ENCODE peak calls at places on chromosomes 4 and X, in ten cellular contexts. One of them, this sample, is unnamed.

GRCh38 chrX:49001521-49002090 is 458 bp downstream of the GRIPAP1 start:
- DNase-seq in nephron progenitor cell: peak; percentile 11
- DNase-seq in hepatocyte: peak; percentile 20
- DNase-seq in D721Med: peak; percentile 39
- DNase-seq in upper lobe of left lung: peak; percentile 32
- DNase-seq in glutamatergic neuron: peak; percentile 29
- DNase-seq in lung: peak; percentile 29
- DNase-seq in lower lobe of right lung: peak; percentile 43
- DNase-seq in uterus: peak; percentile 19
- DNase-seq in GM12865: peak; percentile 70
- DNase-seq in this sample: peak; percentile 76

GRCh38 chr4:176735300-176735699 is 57.4 kb downstream of the VEGFC start:
- DNase-seq in D721Med: no peak
- DNase-seq in lower lobe of right lung: no peak
- DNase-seq in glutamatergic neuron: no peak
- DNase-seq in upper lobe of left lung: no peak
- DNase-seq in uterus: no peak
- DNase-seq in hepatocyte: no peak
- DNase-seq in nephron progenitor cell: no peak
- DNase-seq in lung: no peak
- DNase-seq in GM12865: no peak
- DNase-seq in this sample: no peak

GRCh38 chr4:42732776-42733175 is 75.9 kb upstream of the ATP8A1 start:
- DNase-seq in GM12865: peak; percentile 46
- DNase-seq in hepatocyte: no peak
- DNase-seq in D721Med: no peak
- DNase-seq in upper lobe of left lung: no peak
- DNase-seq in nephron progenitor cell: no peak
- DNase-seq in glutamatergic neuron: no peak
- DNase-seq in lung: no peak
- DNase-seq in uterus: no peak
- DNase-seq in lower lobe of right lung: no peak
- DNase-seq in this sample: no peak

GRCh38 chr4:97144199-97144598 is 999.1 kb downstream of the STPG2 start:
- DNase-seq in glutamatergic neuron: no peak
- DNase-seq in D721Med: no peak
- DNase-seq in GM12865: no peak
- DNase-seq in lower lobe of right lung: no peak
- DNase-seq in lung: no peak
- DNase-seq in upper lobe of left lung: no peak
- DNase-seq in hepatocyte: no peak
- DNase-seq in uterus: no peak
- DNase-seq in nephron progenitor cell: no peak
- DNase-seq in this sample: no peak

GRCh38 chrX:107736781-107737531 is 38.6 kb downstream of the TSC22D3 start:
- DNase-seq in upper lobe of left lung: no peak
- DNase-seq in hepatocyte: no peak
- DNase-seq in lung: no peak
- DNase-seq in nephron progenitor cell: no peak
- DNase-seq in D721Med: no peak
- DNase-seq in lower lobe of right lung: no peak
- DNase-seq in uterus: no peak
- DNase-seq in GM12865: no peak
- DNase-seq in glutamatergic neuron: no peak
- DNase-seq in this sample: no peak

GRCh38 chr4:18444286-18444685 is 422.7 kb upstream of the LCORL start:
- DNase-seq in D721Med: no peak
- DNase-seq in glutamatergic neuron: no peak
- DNase-seq in lung: no peak
- DNase-seq in upper lobe of left lung: no peak
- DNase-seq in lower lobe of right lung: no peak
- DNase-seq in nephron progenitor cell: no peak
- DNase-seq in hepatocyte: peak; percentile 12
- DNase-seq in GM12865: no peak
- DNase-seq in uterus: no peak
- DNase-seq in this sample: no peak

GRCh38 chr4:34676390-34676789 is 1567.9 kb downstream of the ARAP2 start:
- DNase-seq in GM12865: no peak
- DNase-seq in lower lobe of right lung: no peak
- DNase-seq in hepatocyte: no peak
- DNase-seq in uterus: no peak
- DNase-seq in upper lobe of left lung: no peak
- DNase-seq in glutamatergic neuron: no peak
- DNase-seq in nephron progenitor cell: no peak
- DNase-seq in lung: no peak
- DNase-seq in D721Med: no peak
- DNase-seq in this sample: no peak

GRCh38 chr4:140374130-140374477 is 658 bp downstream of the SCOC start:
- DNase-seq in lower lobe of right lung: no peak
- DNase-seq in upper lobe of left lung: no peak
- DNase-seq in nephron progenitor cell: no peak
- DNase-seq in GM12865: peak; percentile 3
- DNase-seq in D721Med: no peak
- DNase-seq in lung: no peak
- DNase-seq in glutamatergic neuron: no peak
- DNase-seq in hepatocyte: no peak
- DNase-seq in uterus: no peak
- DNase-seq in this sample: no peak

GRCh38 chr4:788636-789297 is 37.2 kb downstream of the CPLX1 start:
- DNase-seq in lung: no peak
- DNase-seq in GM12865: no peak
- DNase-seq in hepatocyte: no peak
- DNase-seq in nephron progenitor cell: no peak
- DNase-seq in uterus: no peak
- DNase-seq in lower lobe of right lung: peak; percentile 44
- DNase-seq in upper lobe of left lung: no peak
- DNase-seq in glutamatergic neuron: no peak
- DNase-seq in D721Med: no peak
- DNase-seq in this sample: no peak

GRCh38 chr4:184163813-184164212 is 53.9 kb downstream of the ENPP6 start:
- DNase-seq in lung: peak; percentile 57
- DNase-seq in nephron progenitor cell: peak; percentile 72
- DNase-seq in upper lobe of left lung: peak; percentile 79
- DNase-seq in uterus: no peak
- DNase-seq in GM12865: peak; percentile 36
- DNase-seq in D721Med: peak; percentile 36
- DNase-seq in hepatocyte: peak; percentile 84
- DNase-seq in glutamatergic neuron: peak; percentile 87
- DNase-seq in lower lobe of right lung: peak; percentile 73
- DNase-seq in this sample: peak; percentile 52

GRCh38 chr4:19739101-19739651 is 512.5 kb upstream of the SLIT2 start:
- DNase-seq in glutamatergic neuron: no peak
- DNase-seq in GM12865: no peak
- DNase-seq in upper lobe of left lung: peak; percentile 24
- DNase-seq in nephron progenitor cell: peak; percentile 5
- DNase-seq in D721Med: no peak
- DNase-seq in uterus: no peak
- DNase-seq in lung: no peak
- DNase-seq in lower lobe of right lung: no peak
- DNase-seq in hepatocyte: peak; percentile 51
- DNase-seq in this sample: no peak

GRCh38 chr4:98996056-98996941 is 778 bp downstream of the METAP1 start:
- DNase-seq in glutamatergic neuron: no peak
- DNase-seq in lung: no peak
- DNase-seq in GM12865: peak; percentile 46
- DNase-seq in uterus: peak; percentile 19
- DNase-seq in nephron progenitor cell: no peak
- DNase-seq in lower lobe of right lung: no peak
- DNase-seq in upper lobe of left lung: peak; percentile 22
- DNase-seq in hepatocyte: peak; percentile 43
- DNase-seq in D721Med: no peak
- DNase-seq in this sample: peak; percentile 45

GRCh38 chr4:159227378-159227777 is 124.5 kb downstream of the RAPGEF2 start:
- DNase-seq in GM12865: no peak
- DNase-seq in nephron progenitor cell: no peak
- DNase-seq in lower lobe of right lung: no peak
- DNase-seq in D721Med: no peak
- DNase-seq in upper lobe of left lung: no peak
- DNase-seq in hepatocyte: no peak
- DNase-seq in uterus: no peak
- DNase-seq in glutamatergic neuron: no peak
- DNase-seq in lung: no peak
- DNase-seq in this sample: no peak

GRCh38 chrX:57977992-57978391 is 67.7 kb upstream of the ZXDA start:
- DNase-seq in glutamatergic neuron: no peak
- DNase-seq in uterus: no peak
- DNase-seq in lower lobe of right lung: no peak
- DNase-seq in hepatocyte: no peak
- DNase-seq in GM12865: no peak
- DNase-seq in nephron progenitor cell: no peak
- DNase-seq in upper lobe of left lung: no peak
- DNase-seq in lung: no peak
- DNase-seq in D721Med: no peak
- DNase-seq in this sample: no peak

DNA sequence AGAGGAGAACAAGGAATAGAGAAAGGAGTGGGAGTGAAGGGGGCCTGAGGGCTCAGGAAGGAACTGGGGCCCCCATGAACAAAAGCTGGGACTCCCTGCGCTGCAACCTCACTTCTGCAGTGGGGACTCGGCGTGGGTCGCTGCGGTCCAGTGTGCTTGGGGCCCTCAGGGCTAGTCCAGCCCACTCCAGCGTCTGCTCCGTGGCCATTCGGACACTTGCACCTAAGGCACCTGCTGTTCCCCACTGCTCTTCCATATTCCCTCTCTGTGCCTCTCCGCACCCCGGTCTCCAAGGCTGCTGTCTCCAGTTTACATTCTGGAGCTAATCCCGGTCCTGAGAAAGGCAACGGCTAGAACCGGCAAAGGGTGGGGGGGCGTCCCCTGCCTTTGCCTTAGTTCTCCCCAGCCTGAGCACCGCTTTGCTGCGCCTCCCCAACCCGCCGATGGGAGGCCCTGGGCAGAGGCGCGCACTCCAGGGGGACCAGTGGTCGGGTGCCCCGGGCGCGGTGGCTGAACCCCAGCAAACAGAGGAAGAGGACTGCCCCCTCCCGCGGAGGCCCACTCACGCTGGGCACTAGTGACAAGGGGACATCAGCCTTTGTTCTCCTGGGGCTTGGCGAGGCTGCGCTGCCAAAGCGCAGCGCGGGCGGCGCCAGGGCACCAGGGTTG is 327.7 kb upstream of the F9 start:
- DNase-seq in upper lobe of left lung: no peak
- DNase-seq in nephron progenitor cell: peak; percentile 40
- DNase-seq in D721Med: no peak
- DNase-seq in glutamatergic neuron: peak; percentile 25
- DNase-seq in GM12865: no peak
- DNase-seq in hepatocyte: peak; percentile 20
- DNase-seq in uterus: no peak
- DNase-seq in lower lobe of right lung: no peak
- DNase-seq in lung: no peak
- DNase-seq in this sample: no peak
- TF ChIP-seq CTCF in upper lobe of left lung: no peak
- TF ChIP-seq CTCF in nephron progenitor cell: no peak
- TF ChIP-seq CTCF in D721Med: no peak
- TF ChIP-seq CTCF in glutamatergic neuron: no peak
- TF ChIP-seq CTCF in GM12865: no peak
- TF ChIP-seq CTCF in hepatocyte: no peak
- TF ChIP-seq CTCF in uterus: no peak
- TF ChIP-seq CTCF in lower lobe of right lung: no peak
- TF ChIP-seq CTCF in lung: no peak
- TF ChIP-seq CTCF in this sample: no peak

GRCh38 chr4:108512615-108513505 is 107.5 kb upstream of the RPL34 start:
- DNase-seq in lung: no peak
- DNase-seq in uterus: peak; percentile 26
- DNase-seq in glutamatergic neuron: peak; percentile 43
- DNase-seq in lower lobe of right lung: no peak
- DNase-seq in upper lobe of left lung: peak; percentile 27
- DNase-seq in GM12865: peak; percentile 47
- DNase-seq in nephron progenitor cell: peak; percentile 62
- DNase-seq in hepatocyte: peak; percentile 75
- DNase-seq in D721Med: no peak
- DNase-seq in this sample: peak; percentile 65
- TF ChIP-seq CTCF in lung: peak; percentile 7
- TF ChIP-seq CTCF in uterus: peak; percentile 26
- TF ChIP-seq CTCF in glutamatergic neuron: no peak
- TF ChIP-seq CTCF in lower lobe of right lung: peak; percentile 42
- TF ChIP-seq CTCF in upper lobe of left lung: no peak
- TF ChIP-seq CTCF in GM12865: peak; percentile 34
- TF ChIP-seq CTCF in nephron progenitor cell: peak; percentile 52
- TF ChIP-seq CTCF in hepatocyte: peak; percentile 74
- TF ChIP-seq CTCF in D721Med: no peak
- TF ChIP-seq CTCF in this sample: peak; percentile 51

DNA sequence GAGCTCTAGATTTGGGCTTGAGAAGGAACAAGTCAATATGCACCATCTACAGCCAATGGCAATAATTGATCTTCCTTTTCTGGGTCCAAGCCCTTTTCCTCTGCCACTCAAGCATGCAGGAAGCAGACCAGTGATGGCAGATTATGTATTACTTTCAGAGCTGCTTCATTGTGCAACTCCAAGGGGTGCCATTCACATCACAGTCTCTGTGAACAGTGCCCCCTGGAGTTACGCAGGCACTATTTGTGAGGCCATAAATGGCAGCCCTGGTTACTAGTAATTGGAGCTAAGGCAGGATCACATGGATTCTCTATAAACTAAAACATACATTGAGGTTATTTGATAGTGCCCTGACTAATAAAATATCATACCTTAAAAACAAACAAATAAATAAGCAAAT is 313.4 kb upstream of the SLC7A11 start:
- DNase-seq in lung: no peak
- DNase-seq in uterus: no peak
- DNase-seq in glutamatergic neuron: peak; percentile 28
- DNase-seq in GM12865: peak; percentile 41
- DNase-seq in nephron progenitor cell: no peak
- DNase-seq in D721Med: no peak
- DNase-seq in lower lobe of right lung: no peak
- DNase-seq in upper lobe of left lung: no peak
- DNase-seq in hepatocyte: peak; percentile 13
- DNase-seq in this sample: no peak
- TF ChIP-seq CTCF in lung: no peak
- TF ChIP-seq CTCF in uterus: no peak
- TF ChIP-seq CTCF in glutamatergic neuron: peak; percentile 28
- TF ChIP-seq CTCF in GM12865: peak; percentile 34
- TF ChIP-seq CTCF in nephron progenitor cell: no peak
- TF ChIP-seq CTCF in D721Med: peak; percentile 22
- TF ChIP-seq CTCF in lower lobe of right lung: no peak
- TF ChIP-seq CTCF in upper lobe of left lung: no peak
- TF ChIP-seq CTCF in hepatocyte: peak; percentile 26
- TF ChIP-seq CTCF in this sample: no peak

DNA sequence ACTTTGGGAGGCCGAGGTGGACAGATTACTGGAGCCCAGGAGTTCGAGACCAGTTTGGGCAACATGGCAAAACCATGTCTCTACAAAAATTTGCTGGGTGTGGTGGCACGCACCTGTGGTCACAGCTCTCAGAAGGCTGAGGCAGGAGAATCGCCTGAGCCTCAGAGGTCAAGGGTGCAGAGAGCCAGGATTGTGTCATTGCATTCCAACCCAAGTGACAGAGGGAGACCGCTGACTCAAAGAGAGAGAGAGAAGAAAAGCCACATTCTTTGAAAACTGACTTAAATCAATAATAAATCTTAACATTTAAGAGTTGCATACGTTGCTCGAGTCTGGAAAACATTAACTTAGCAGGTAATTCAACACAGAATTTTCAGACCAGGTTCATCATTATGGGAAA is 68.5 kb upstream of the RBPJ start:
- DNase-seq in lung: no peak
- DNase-seq in D721Med: no peak
- DNase-seq in lower lobe of right lung: no peak
- DNase-seq in uterus: no peak
- DNase-seq in upper lobe of left lung: no peak
- DNase-seq in glutamatergic neuron: no peak
- DNase-seq in nephron progenitor cell: no peak
- DNase-seq in GM12865: peak; percentile 56
- DNase-seq in hepatocyte: peak; percentile 55
- DNase-seq in this sample: peak; percentile 7
- TF ChIP-seq CTCF in lung: no peak
- TF ChIP-seq CTCF in D721Med: no peak
- TF ChIP-seq CTCF in lower lobe of right lung: no peak
- TF ChIP-seq CTCF in uterus: no peak
- TF ChIP-seq CTCF in upper lobe of left lung: no peak
- TF ChIP-seq CTCF in glutamatergic neuron: no peak
- TF ChIP-seq CTCF in nephron progenitor cell: no peak
- TF ChIP-seq CTCF in GM12865: no peak
- TF ChIP-seq CTCF in hepatocyte: no peak
- TF ChIP-seq CTCF in this sample: no peak

This sample was measured in activated CD8-positive, alpha-beta T cell treated with anti-CD3 and anti-CD28 coated beads for 36 hours.